ENCODE peak calls at places on chromosome 21, in four cellular contexts. T is activated T-helper 1 cell treated with anti-CD3 and anti-CD28 coated beads, Interleukin-12 subunit alpha, Interleukin-12 subunit beta, Interleukin-2, Interleukin-4 antibody, amounts not matched to agents 30 ng/mL and 10 ng/mL and 1 ng/mL, durations not matched to agents 14 hours and 24 hours and 36 hours; D is GM10248; Y is aorta. E is an unnamed sample.

GRCh38 chr21:37357691-37358090 is 8.9 kb upstream of the DYRK1A start:
- DNase-seq in Y (no peak), D (no peak), T (no peak), E (no peak)

GRCh38 chr21:17045214-17045835 is 467.5 kb upstream of the CXADR start:
- DNase-seq in D (no peak), Y (no peak), T (no peak), E (no peak)

GRCh38 chr21:15015622-15016471 is 49.0 kb downstream of the NRIP1 start:
- DNase-seq in Y (no peak), D (no peak), T (no peak), E (no peak)

GRCh38 chr21:34989337-34990151 is 59.6 kb downstream of the RUNX1 start:
- DNase-seq in T (peak; percentile 37), D (peak; percentile 58), Y (no peak), E (no peak)

GRCh38 chr21:31731802-31732537 is at the start of gene SCAF4:
- DNase-seq in D (peak; percentile 95), Y (peak; percentile 94), T (peak; percentile 78), E (peak; percentile 98)

GRCh38 chr21:44972821-44973220 is 33.0 kb downstream of the SLX9 start:
- DNase-seq in D (no peak), Y (no peak), T (no peak), E (no peak)

GRCh38 chr21:24829397-24829796 is 777.9 kb downstream of the MRPL39 start:
- DNase-seq in T (no peak), D (no peak), Y (no peak), E (no peak)

GRCh38 chr21:29053656-29054055 is 19.8 kb downstream of the CCT8 start:
- DNase-seq in D (no peak), T (no peak), Y (no peak), E (no peak)

GRCh38 chr21:43740497-43741156 is 21.7 kb downstream of the PDXK start:
- DNase-seq in T (no peak), Y (no peak), D (no peak), E (no peak)

GRCh38 chr21:43347864-43348766 is 78.8 kb downstream of the SIK1 start:
- DNase-seq in Y (no peak), D (no peak), T (no peak), E (no peak)

GRCh38 chr21:46066843-46067331 is 31.0 kb upstream of the COL6A2 start:
- DNase-seq in D (no peak), Y (peak; percentile 78), T (no peak), E (no peak)

GRCh38 chr21:28537371-28538079 is 455.2 kb downstream of the LTN1 start:
- DNase-seq in T (no peak), Y (no peak), D (no peak), E (no peak)

GRCh38 chr21:32994305-32994704 is 31.4 kb upstream of the OLIG2 start:
- DNase-seq in D (no peak), Y (no peak), T (no peak), E (no peak)

GRCh38 chr21:29238052-29238966 is 60.4 kb upstream of the BACH1 start:
- DNase-seq in Y (no peak), T (no peak), D (no peak), E (no peak)

GRCh38 chr21:44353200-44353970 is at the start of gene TRPM2:
- DNase-seq in D (peak; percentile 55), Y (peak; percentile 82), T (peak; percentile 24), E (peak; percentile 87)

GRCh38 chr21:39097335-39097861 is 85.9 kb downstream of the PSMG1 start:
- DNase-seq in Y (peak; percentile 73), T (no peak), D (no peak), E (peak; percentile 89)

GRCh38 chr21:37671381-37671780 is 244.9 kb downstream of the KCNJ6 start:
- DNase-seq in T (no peak), Y (no peak), D (no peak), E (no peak)

GRCh38 chr21:46060596-46061061 is 37.3 kb upstream of the COL6A2 start:
- DNase-seq in T (no peak), Y (peak; percentile 91), D (no peak), E (peak; percentile 56)

GRCh38 chr21:24045775-24046215 is 1561.5 kb downstream of the MRPL39 start:
- DNase-seq in T (no peak), Y (peak; percentile 76), D (no peak), E (peak; percentile 83)

GRCh38 chr21:15826147-15826780 is 96.5 kb downstream of the USP25 start:
- DNase-seq in Y (no peak), D (peak; percentile 20), T (peak; percentile 8), E (no peak)

GRCh38 chr21:35046880-35047229 is 2.2 kb downstream of the RUNX1 start:
- DNase-seq in Y (peak; percentile 51), D (no peak), T (no peak), E (peak; percentile 79)

GRCh38 chr21:32525282-32525681 is 60.0 kb downstream of the TCP10L start:
- DNase-seq in Y (no peak), T (no peak), D (no peak), E (no peak)

GRCh38 chr21:33712022-33712803 is 69.9 kb downstream of the ITSN1 start:
- DNase-seq in D (no peak), T (no peak), Y (no peak), E (no peak)